ENCODE peak calls at places on chromosomes 6 and 20, in four cellular contexts. C, M, S and T are unnamed samples.

GRCh38 chr6:87756858-87757257 is 54.8 kb upstream of the AKIRIN2 start:
- DNase-seq in C (peak), M (no peak), S (no peak), T (no peak)

GRCh38 chr20:31717478-31717946 is 5.2 kb downstream of the BCL2L1 start:
- DNase-seq in C (no peak), M (no peak), S (no peak), T (no peak)

GRCh38 chr20:50318709-50319108 is 128.1 kb downstream of the CEBPB start:
- DNase-seq in C (no peak), M (no peak), S (no peak), T (no peak)

GRCh38 chr20:50191566-50192363 is 1.1 kb downstream of the CEBPB start:
- DNase-seq in C (peak), M (peak), S (no peak), T (peak)

GRCh38 chr20:48603819-48604405 is 223.9 kb downstream of the PREX1 start:
- DNase-seq in C (no peak), M (no peak), S (no peak), T (no peak)

GRCh38 chr6:83914953-83915352 is 55.5 kb downstream of the CYB5R4 start:
- DNase-seq in C (no peak), M (no peak), S (no peak), T (no peak)

GRCh38 chr6:105609375-105609991 is 206.6 kb upstream of the PREP start:
- DNase-seq in C (peak), M (no peak), S (no peak), T (no peak)

GRCh38 chr6:8904754-8905153 is 469.4 kb upstream of the SLC35B3 start:
- DNase-seq in C (no peak), M (no peak), S (no peak), T (no peak)

GRCh38 chr6:149845549-149845948 is 18.6 kb downstream of the LRP11 start:
- DNase-seq in C (no peak), M (no peak), S (no peak), T (no peak)

GRCh38 chr6:119308048-119308570 is 41.5 kb downstream of the MAN1A1 start:
- DNase-seq in C (peak), M (no peak), S (no peak), T (no peak)

GRCh38 chr6:127475135-127475822 is 16.1 kb upstream of the KIAA0408 start:
- DNase-seq in C (no peak), M (no peak), S (no peak), T (no peak)

GRCh38 chr6:89458720-89459119 is 25.8 kb downstream of the ANKRD6 start:
- DNase-seq in C (no peak), M (no peak), S (no peak), T (no peak)

GRCh38 chr6:88166901-88167624 is 916 bp upstream of the CNR1 start:
- DNase-seq in C (no peak), M (no peak), S (no peak), T (peak)

GRCh38 chr6:12182676-12183075 is 107.5 kb upstream of the EDN1 start:
- DNase-seq in C (peak), M (no peak), S (no peak), T (no peak)